ENCODE peak calls at places on chromosomes 5 and 9, in nine cellular contexts. P, S, I, F, A, R, J, Y and W are unnamed samples.

GRCh38 chr9:89605181-89606048 is 603 bp downstream of the GADD45G start:
- DNase-seq in P (peak), S (peak), I (no peak), F (peak), A (peak), R (no peak), J (peak), Y (no peak), W (no peak)

GRCh38 chr5:134240421-134240962 is 14.6 kb upstream of the PPP2CA start:
- DNase-seq in P (no peak), S (no peak), I (peak), F (peak), A (no peak), R (peak), J (peak), Y (no peak), W (peak)

GRCh38 chr9:133282454-133283238 is 7.6 kb upstream of the ABO start:
- DNase-seq in P (no peak), S (no peak), I (no peak), F (no peak), A (no peak), R (no peak), J (no peak), Y (no peak), W (no peak)

GRCh38 chr5:8848997-8849585 is 696.8 kb downstream of the SEMA5A start:
- DNase-seq in P (no peak), S (no peak), I (no peak), F (peak), A (no peak), R (peak), J (peak), Y (no peak), W (no peak)

GRCh38 chr5:111853748-111854147 is 96.8 kb upstream of the NREP start:
- DNase-seq in P (no peak), S (no peak), I (no peak), F (no peak), A (no peak), R (no peak), J (peak), Y (no peak), W (no peak)

GRCh38 chr9:124040186-124040920 is 28.8 kb downstream of the LHX2 start:
- DNase-seq in P (no peak), S (no peak), I (no peak), F (peak), A (no peak), R (peak), J (peak), Y (no peak), W (no peak)

GRCh38 chr5:179930788-179931473 is 23.2 kb upstream of the TBC1D9B start:
- DNase-seq in P (no peak), S (no peak), I (no peak), F (no peak), A (no peak), R (no peak), J (no peak), Y (no peak), W (no peak)

GRCh38 chr9:93697352-93698139 is 121.2 kb downstream of the PHF2 start:
- DNase-seq in P (no peak), S (no peak), I (no peak), F (no peak), A (no peak), R (no peak), J (no peak), Y (no peak), W (no peak)

GRCh38 chr5:14250778-14251711 is 107.9 kb downstream of the TRIO start:
- DNase-seq in P (no peak), S (no peak), I (no peak), F (no peak), A (no peak), R (no peak), J (no peak), Y (no peak), W (no peak)

GRCh38 chr9:116327702-116328440 is 174.3 kb downstream of the PAPPA start:
- DNase-seq in P (no peak), S (no peak), I (peak), F (no peak), A (no peak), R (peak), J (peak), Y (no peak), W (no peak)

GRCh38 chr5:153712946-153713345 is 222.5 kb downstream of the GRIA1 start:
- DNase-seq in P (no peak), S (no peak), I (no peak), F (no peak), A (no peak), R (no peak), J (no peak), Y (no peak), W (no peak)

GRCh38 chr9:97160255-97160654 is 121.3 kb upstream of the CTSV start:
- DNase-seq in P (no peak), S (no peak), I (no peak), F (no peak), A (no peak), R (no peak), J (no peak), Y (no peak), W (no peak)

GRCh38 chr9:87557996-87558395 is 60.3 kb downstream of the DAPK1 start:
- DNase-seq in P (no peak), S (no peak), I (no peak), F (no peak), A (no peak), R (no peak), J (no peak), Y (no peak), W (no peak)

GRCh38 chr5:96714951-96715451 is 52.8 kb downstream of the CAST start:
- DNase-seq in P (no peak), S (peak), I (peak), F (peak), A (no peak), R (no peak), J (peak), Y (no peak), W (peak)

GRCh38 chr9:123864291-123864690 is 65.6 kb downstream of the DENND1A start:
- DNase-seq in P (no peak), S (peak), I (no peak), F (no peak), A (no peak), R (no peak), J (no peak), Y (no peak), W (no peak)